ENCODE peak calls at places on chromosome 10, in eight cellular contexts. U is ovary; O is neural progenitor cell; W is CD8-positive, alpha-beta T cell; A is CD8-positive, alpha-beta memory T cell; V is CD4-positive, CD25-positive, alpha-beta regulatory T cell; I is Karpas-422; M is right cardiac atrium. Z is an unnamed sample.

GRCh38 chr10:43689618-43689954 is 40.9 kb upstream of the ZNF32 start:
- DNase-seq in O (peak; percentile 44), V (no peak), U (peak; percentile 50), W (peak; percentile 20), M (peak; percentile 90), I (no peak), A (no peak), Z (peak; percentile 89)

GRCh38 chr10:1465993-1466764 is 271.1 kb downstream of the ADARB2 start:
- DNase-seq in I (no peak), W (no peak), U (no peak), M (no peak), O (no peak), V (no peak), A (no peak), Z (no peak)

GRCh38 chr10:74333174-74333573 is 182.2 kb downstream of the ADK start:
- DNase-seq in I (no peak), U (no peak), W (no peak), V (no peak), A (no peak), M (no peak), O (no peak), Z (no peak)

GRCh38 chr10:101538481-101538880 is 49.6 kb downstream of the POLL start:
- DNase-seq in A (no peak), W (no peak), V (no peak), M (no peak), O (no peak), U (no peak), I (no peak), Z (no peak)

GRCh38 chr10:100186253-100186780 is 488 bp upstream of the ERLIN1 start:
- DNase-seq in M (peak; percentile 69), A (no peak), I (no peak), W (no peak), O (no peak), V (no peak), U (peak; percentile 38), Z (peak; percentile 69)

GRCh38 chr10:74039561-74040145 is 41.7 kb downstream of the VCL start:
- DNase-seq in A (no peak), I (no peak), U (peak; percentile 57), O (no peak), V (no peak), M (peak; percentile 45), W (no peak), Z (no peak)

GRCh38 chr10:94088926-94089381 is 95.2 kb downstream of the PLCE1 start:
- DNase-seq in W (no peak), I (no peak), M (no peak), U (no peak), A (no peak), O (peak; percentile 42), V (no peak), Z (no peak)

GRCh38 chr10:129586897-129587443 is 119.9 kb downstream of the MGMT start:
- DNase-seq in V (no peak), M (no peak), O (no peak), U (no peak), I (no peak), W (no peak), A (no peak), Z (no peak)

GRCh38 chr10:59805043-59805442 is 51.8 kb upstream of the MRLN start:
- DNase-seq in U (no peak), M (no peak), A (no peak), W (no peak), I (no peak), O (peak; percentile 54), V (no peak), Z (no peak)

GRCh38 chr10:72564596-72564995 is 61.3 kb downstream of the MICU1 start:
- DNase-seq in I (no peak), M (no peak), U (no peak), V (no peak), W (no peak), O (no peak), A (no peak), Z (no peak)

GRCh38 chr10:103114876-103115275 is 78.2 kb downstream of the NT5C2 start:
- DNase-seq in A (no peak), I (no peak), M (no peak), U (no peak), O (no peak), W (no peak), V (no peak), Z (no peak)

GRCh38 chr10:122461367-122461728 is at the start of gene HTRA1:
- DNase-seq in U (peak; percentile 82), W (no peak), M (peak; percentile 93), A (no peak), O (peak; percentile 89), I (no peak), V (no peak), Z (peak; percentile 92)

GRCh38 chr10:101768791-101769170 is 7.1 kb downstream of the FGF8 start:
- DNase-seq in M (no peak), O (no peak), U (no peak), V (no peak), A (no peak), I (no peak), W (no peak), Z (no peak)

GRCh38 chr10:70493660-70494234 is 15.2 kb downstream of the PALD1 start:
- DNase-seq in I (peak; percentile 99), M (peak; percentile 69), W (no peak), V (no peak), U (no peak), O (peak; percentile 82), A (no peak), Z (peak; percentile 22)

GRCh38 chr10:649798-650690 is 39.4 kb downstream of the DIP2C start:
- DNase-seq in V (no peak), U (peak; percentile 48), W (no peak), M (peak; percentile 64), O (no peak), I (no peak), A (no peak), Z (peak; percentile 80)

GRCh38 chr10:16854623-16855022 is 37.4 kb upstream of the RSU1 start:
- DNase-seq in W (no peak), V (no peak), O (no peak), M (no peak), U (no peak), I (no peak), A (no peak), Z (no peak)

GRCh38 chr10:119441151-119441821 is 101.2 kb downstream of the RGS10 start:
- DNase-seq in M (peak; percentile 76), U (peak; percentile 80), I (no peak), W (no peak), A (no peak), O (no peak), V (no peak), Z (peak; percentile 76)

GRCh38 chr10:86313621-86314041 is 53.0 kb downstream of the GRID1 start:
- DNase-seq in M (no peak), U (no peak), A (peak; percentile 35), O (no peak), W (no peak), V (no peak), I (no peak), Z (no peak)

GRCh38 chr10:90276894-90277447 is 575.6 kb downstream of the KIF20B start:
- DNase-seq in I (no peak), M (no peak), W (no peak), A (no peak), O (no peak), U (no peak), V (no peak), Z (no peak)

GRCh38 chr10:86401588-86402282 is 35.1 kb upstream of the GRID1 start:
- DNase-seq in W (peak; percentile 17), A (no peak), M (peak; percentile 63), O (peak; percentile 38), I (no peak), V (no peak), U (no peak), Z (peak; percentile 78)

GRCh38 chr10:78184851-78185692 is 151.4 kb downstream of the RPS24 start:
- DNase-seq in I (no peak), A (no peak), O (no peak), V (no peak), M (no peak), U (no peak), W (no peak), Z (no peak)

GRCh38 chr10:30557884-30558283 is 71.7 kb downstream of the LYZL2 start:
- DNase-seq in I (no peak), A (no peak), U (no peak), V (no peak), M (no peak), O (no peak), W (no peak), Z (no peak)

GRCh38 chr10:130764651-130765050 is 546.9 kb downstream of the TCERG1L start:
- DNase-seq in I (no peak), W (no peak), A (peak; percentile 17), O (no peak), V (no peak), M (no peak), U (no peak), Z (peak; percentile 57)

GRCh38 chr10:127553431-127553830 is 4.3 kb downstream of the NPS start:
- DNase-seq in W (no peak), M (no peak), O (no peak), I (no peak), V (no peak), A (no peak), U (no peak), Z (no peak)

GRCh38 chr10:100043796-100044195 is 34.0 kb upstream of the DNMBP start:
- DNase-seq in V (no peak), W (no peak), A (no peak), M (peak; percentile 77), I (no peak), U (no peak), O (no peak), Z (no peak)

GRCh38 chr10:34768261-34768971 is 46.7 kb downstream of the PARD3 start:
- DNase-seq in M (peak; percentile 94), A (no peak), V (no peak), I (no peak), W (no peak), U (peak; percentile 29), O (no peak), Z (peak; percentile 89)
- H3K4me1 ChIP-seq in M (peaks cover 13% of the 10 kb centered on the region), A (no peaks in the 10 kb centered on the region), V (no peaks in the 10 kb centered on the region), I (no peaks in the 10 kb centered on the region), W (no peaks in the 10 kb centered on the region), U (peaks cover 25% of the 10 kb centered on the region), O (peaks cover 10% of the 10 kb centered on the region), Z (peaks cover 16% of the 10 kb centered on the region)

GRCh38 chr10:132400041-132400546 is 3.1 kb downstream of the PWWP2B start:
- DNase-seq in A (no peak), V (no peak), W (no peak), U (no peak), I (no peak), M (peak; percentile 45), O (no peak), Z (peak; percentile 72)
- H3K4me1 ChIP-seq in A (peaks cover 17% of the 10 kb centered on the region), V (peaks cover 20% of the 10 kb centered on the region), W (peaks cover 12% of the 10 kb centered on the region), U (peaks cover 11% of the 10 kb centered on the region), I (peaks cover 20% of the 10 kb centered on the region), M (no peaks in the 10 kb centered on the region), O (peaks cover 14% of the 10 kb centered on the region), Z (peaks cover 6% of the 10 kb centered on the region)

GRCh38 chr10:33153968-33154327 is 180.5 kb downstream of the NRP1 start:
- DNase-seq in W (no peak), U (no peak), A (no peak), V (no peak), I (no peak), O (no peak), M (no peak), Z (no peak)
- H3K4me1 ChIP-seq in W (peaks cover 30% of the 10 kb centered on the region), U (peaks cover 25% of the 10 kb centered on the region), A (peaks cover 39% of the 10 kb centered on the region), V (peaks cover 63% of the 10 kb centered on the region), I (peaks cover 41% of the 10 kb centered on the region), O (peaks cover 6% of the 10 kb centered on the region), M (peaks cover 4% of the 10 kb centered on the region), Z (peaks cover 5% of the 10 kb centered on the region)

DNA sequence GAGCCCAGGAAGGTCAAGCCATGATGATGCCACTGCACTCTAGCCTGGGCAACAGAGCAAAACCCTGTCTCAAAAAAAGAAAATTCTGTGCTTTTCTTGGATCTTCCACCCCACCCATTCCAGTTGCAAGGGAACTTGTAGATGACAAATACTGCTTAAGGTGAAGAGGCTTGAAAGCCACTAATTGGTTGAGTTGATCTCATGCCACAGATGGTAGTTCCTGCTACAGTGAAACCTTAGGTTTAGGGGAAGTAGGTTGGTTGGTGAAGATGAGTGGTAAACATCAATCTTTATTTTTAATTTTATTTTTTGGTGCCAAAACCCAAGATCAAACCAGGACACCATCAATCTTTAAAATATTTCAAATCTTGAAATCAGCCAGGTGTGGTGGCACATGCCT is 2.9 kb upstream of the GDI2 start:
- DNase-seq in W (no peak), V (no peak), A (no peak), M (no peak), O (no peak), I (peak; percentile 53), U (no peak), Z (no peak)
- H3K4me1 ChIP-seq in W (peaks cover 27% of the 10 kb centered on the region), V (peaks cover 28% of the 10 kb centered on the region), A (peaks cover 31% of the 10 kb centered on the region), M (no peaks in the 10 kb centered on the region), O (peaks cover 14% of the 10 kb centered on the region), I (peaks cover 19% of the 10 kb centered on the region), U (peaks cover 3% of the 10 kb centered on the region), Z (peaks cover 7% of the 10 kb centered on the region)